ENCODE peak calls at places on chromosomes 13 and 19, in ten cellular contexts. V is uterus, K is heart right ventricle, Z is heart left ventricle, U is right atrium auricular region, Q is sigmoid colon, J is pancreas, I is transverse colon, F is H9, S is left ventricle myocardium inferior. B is an unnamed sample. For H3K4me1 and H3K9me3, the result is how much of the 10 kb centered on the place peaks cover.

GRCh38 chr13:27659466-27659865 is 37.8 kb downstream of the POLR1D start:
- DNase-seq in I (no peak), Z (no peak), F (no peak), Q (no peak), K (no peak), J (no peak), V (no peak), S (no peak), U (no peak), B (no peak)

GRCh38 chr13:37074703-37075102 is 15.2 kb upstream of the SUPT20H start:
- DNase-seq in V (no peak), Z (no peak), F (no peak), Q (no peak), S (no peak), J (no peak), U (no peak), I (no peak), K (no peak), B (no peak)

GRCh38 chr13:40515702-40516101 is 150.7 kb downstream of the FOXO1 start:
- DNase-seq in Q (no peak), F (no peak), S (no peak), J (no peak), I (no peak), V (no peak), Z (no peak), U (no peak), K (no peak), B (no peak)

GRCh38 chr19:17409990-17410389 is 4.6 kb upstream of the BST2 start:
- DNase-seq in F (no peak), V (peak), S (no peak), Z (no peak), U (no peak), I (no peak), J (no peak), Q (peak), K (no peak), B (no peak)

GRCh38 chr19:2212861-2213711 is 23.0 kb downstream of the PLEKHJ1 start:
- DNase-seq in K (no peak), I (peak), Q (no peak), Z (no peak), J (no peak), S (no peak), F (no peak), V (no peak), U (no peak), B (no peak)

GRCh38 chr13:40401911-40402776 is 264.3 kb downstream of the FOXO1 start:
- DNase-seq in V (peak), Z (peak), K (peak), U (peak), F (no peak), Q (peak), S (peak), J (peak), I (peak), B (peak)

GRCh38 chr13:32642858-32643257 is 56.6 kb downstream of the PDS5B start:
- DNase-seq in V (no peak), J (no peak), F (no peak), S (no peak), U (no peak), K (no peak), I (no peak), Q (no peak), Z (no peak), B (no peak)

GRCh38 chr13:78689011-78689410 is 30.1 kb upstream of the OBI1 start:
- DNase-seq in F (no peak), K (no peak), J (no peak), S (no peak), Z (no peak), V (no peak), U (no peak), Q (no peak), I (no peak), B (no peak)

GRCh38 chr13:54775501-54776191 is 1747.0 kb downstream of the OLFM4 start:
- DNase-seq in Q (no peak), F (no peak), Z (no peak), K (no peak), U (no peak), V (no peak), I (no peak), J (no peak), S (no peak), B (no peak)

GRCh38 chr13:90545070-90545840 is 802.2 kb upstream of the MIR17HG start:
- DNase-seq in Q (no peak), J (no peak), I (no peak), K (no peak), Z (no peak), S (no peak), V (no peak), U (no peak), F (no peak), B (no peak)

GRCh38 chr13:38900188-38900587 is 90.4 kb downstream of the STOML3 start:
- DNase-seq in I (no peak), Z (no peak), K (no peak), F (no peak), U (no peak), Q (no peak), S (no peak), J (no peak), V (no peak), B (no peak)

GRCh38 chr19:39645800-39646411 is 9.8 kb upstream of the LGALS16 start:
- DNase-seq in I (no peak), Z (no peak), Q (no peak), K (no peak), S (no peak), F (no peak), J (no peak), U (no peak), V (no peak), B (no peak)

GRCh38 chr13:28602580-28602979 is 56.4 kb upstream of the POMP start:
- DNase-seq in Q (no peak), V (no peak), Z (no peak), K (no peak), S (no peak), U (no peak), J (no peak), I (no peak), F (no peak), B (no peak)

GRCh38 chr13:112106467-112107141 is 39.7 kb downstream of the SOX1 start:
- DNase-seq in Q (no peak), V (no peak), F (peak), I (no peak), J (no peak), S (no peak), K (no peak), Z (no peak), U (peak), B (no peak)

GRCh38 chr13:52809310-52809769 is 39.1 kb downstream of the PCDH8 start:
- DNase-seq in K (peak), J (no peak), I (peak), V (no peak), S (peak), Q (no peak), F (peak), U (no peak), Z (no peak), B (no peak)

GRCh38 chr19:38266981-38267597 is 2.7 kb downstream of the SPINT2 start:
- DNase-seq in Z (no peak), U (no peak), Q (no peak), S (no peak), J (no peak), I (peak), V (no peak), K (no peak), F (no peak), B (no peak)

GRCh38 chr19:14775855-14776254 is 2.5 kb downstream of the ADGRE2 start:
- DNase-seq in V (no peak), J (no peak), Q (no peak), Z (peak), F (peak), U (no peak), K (peak), I (peak), S (peak), B (peak)

GRCh38 chr19:2983351-2984195 is 6.2 kb downstream of the TLE6 start:
- DNase-seq in J (peak), Q (peak), S (peak), V (peak), Z (peak), K (peak), I (peak), U (peak), F (peak), B (no peak)

GRCh38 chr19:15893498-15893897 is 4.4 kb downstream of the CYP4F2 start:
- DNase-seq in Q (no peak), V (no peak), J (no peak), U (no peak), Z (no peak), K (no peak), S (no peak), F (no peak), I (peak), B (no peak)

GRCh38 chr13:46756977-46757376 is 40.0 kb downstream of the ESD start:
- DNase-seq in J (no peak), F (no peak), K (no peak), U (no peak), Q (no peak), Z (no peak), I (no peak), S (no peak), V (no peak), B (no peak)

GRCh38 chr19:50796634-50797428 is 6.6 kb downstream of the ACP4 start:
- DNase-seq in J (no peak), I (no peak), U (no peak), S (no peak), K (no peak), V (no peak), Z (no peak), F (no peak), Q (no peak), B (no peak)

GRCh38 chr13:99383946-99384345 is 76.7 kb upstream of the GPR183 start:
- DNase-seq in U (no peak), J (no peak), V (no peak), Z (no peak), F (peak), Q (no peak), K (no peak), S (no peak), I (no peak), B (no peak)

GRCh38 chr13:112616586-112617381 is 28.8 kb upstream of the TUBGCP3 start:
- DNase-seq in J (no peak), K (no peak), V (no peak), I (no peak), U (peak), F (peak), S (no peak), Z (no peak), Q (no peak), B (no peak)

GRCh38 chr19:52946322-52947310 is 16.1 kb downstream of the ZNF816 start:
- DNase-seq in S (peak), U (no peak), F (peak), Q (peak), Z (peak), K (peak), J (no peak), I (peak), V (peak), B (no peak)

GRCh38 chr19:5961969-5962945 is 15.7 kb downstream of the RANBP3 start:
- DNase-seq in Z (peak), I (peak), Q (no peak), F (no peak), V (no peak), U (no peak), K (no peak), S (peak), J (peak), B (no peak)

GRCh38 chr19:57071414-57071813 is 48.4 kb upstream of the USP29 start:
- DNase-seq in F (no peak), S (no peak), V (no peak), K (no peak), Q (no peak), U (no peak), Z (no peak), I (no peak), J (no peak), B (no peak)

GRCh38 chr13:65964672-65965071 is 1265.5 kb downstream of the PCDH9 start:
- DNase-seq in S (no peak), I (no peak), K (no peak), J (no peak), F (no peak), Z (no peak), V (no peak), U (no peak), Q (no peak), B (no peak)

GRCh38 chr13:30134578-30134977 is 172.8 kb downstream of the KATNAL1 start:
- DNase-seq in Z (no peak), S (no peak), F (no peak), U (no peak), V (no peak), J (no peak), I (no peak), Q (no peak), K (no peak), B (no peak)

GRCh38 chr13:48563611-48564010 is 30.7 kb upstream of the RCBTB2 start:
- DNase-seq in Q (no peak), Z (no peak), S (no peak), F (no peak), J (no peak), V (no peak), K (no peak), I (no peak), U (no peak), B (no peak)

GRCh38 chr19:46616631-46617322 is 8.1 kb downstream of the PTGIR start:
- DNase-seq in U (no peak), Z (peak), Q (no peak), K (peak), V (no peak), F (peak), J (peak), I (peak), S (peak), B (no peak)

GRCh38 chr13:110302154-110302553 is 4.8 kb downstream of the COL4A1 start:
- DNase-seq in J (no peak), I (no peak), K (no peak), S (no peak), Z (no peak), U (peak), Q (peak), V (peak), F (no peak), B (no peak)

GRCh38 chr13:97948041-97948440 is 5.4 kb upstream of the IPO5 start:
- DNase-seq in J (no peak), F (no peak), K (no peak), V (no peak), U (no peak), S (no peak), I (no peak), Z (no peak), Q (no peak), B (no peak)

GRCh38 chr13:78611040-78611439 is 7.7 kb upstream of the POU4F1 start:
- DNase-seq in J (no peak), K (no peak), V (no peak), S (no peak), U (no peak), I (no peak), Z (no peak), Q (no peak), F (no peak), B (no peak)

DNA sequence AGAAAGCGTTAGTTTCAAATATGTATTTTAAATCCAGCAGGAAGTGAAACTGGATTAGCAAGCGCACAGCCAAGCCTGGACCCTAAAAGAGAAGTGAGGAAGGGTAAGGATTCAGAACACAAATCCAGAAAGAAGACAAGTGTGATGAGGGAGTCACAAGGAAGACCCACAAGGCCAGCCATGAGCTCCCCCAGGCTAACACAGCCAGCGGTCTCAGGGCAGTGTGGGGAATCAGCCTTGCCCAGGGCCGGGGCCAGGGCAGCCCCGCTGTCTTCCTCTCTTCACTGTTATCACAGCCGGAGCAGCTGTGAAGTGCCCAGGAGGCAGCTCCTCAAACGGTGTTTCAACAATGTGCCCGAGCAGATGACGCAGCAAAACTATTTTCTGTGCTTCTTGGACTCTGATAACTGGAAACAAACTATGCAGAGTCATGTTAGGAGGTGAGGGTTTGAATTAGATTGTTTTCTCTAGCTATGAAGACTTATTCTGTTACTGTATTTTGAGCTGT is 12.2 kb upstream of the CDC16 start:
- DNase-seq in K (peak), Z (no peak), I (peak), V (no peak), Q (no peak), J (no peak), U (no peak), F (no peak), S (no peak), B (no peak)
- H3K4me1 ChIP-seq in K (under half), Z (under half), I (under half), V (under half), Q (under half), J (under half), U (under half), F (under half), S (under half), B (under half)

DNA sequence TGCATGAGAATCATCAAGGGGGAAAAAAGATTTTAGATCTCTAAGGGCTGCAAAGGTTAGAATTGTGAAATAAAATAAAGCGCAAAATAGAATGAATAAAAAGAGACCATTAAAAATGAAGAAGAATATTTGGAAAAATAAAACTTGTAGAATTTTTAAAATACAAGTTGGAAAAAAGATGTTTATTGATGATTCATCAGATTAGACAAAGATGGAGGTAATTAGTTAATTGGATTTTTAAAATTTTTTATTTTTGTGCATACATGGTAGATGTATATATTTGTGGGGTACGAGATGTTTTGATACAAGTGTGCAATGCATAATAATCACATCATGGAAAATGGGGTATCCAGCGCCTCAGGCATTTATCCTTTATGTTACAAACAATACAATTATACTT is 143.3 kb downstream of the MAB21L1 start:
- DNase-seq in K (no peak), Q (no peak), Z (no peak), F (no peak), J (no peak), U (no peak), I (no peak), V (no peak), S (no peak), B (no peak)
- H3K9me3 ChIP-seq in K (under half), Q (under half), Z (under half), F (under half), J (under half), U (under half), I (under half), V (under half), S (under half), B (under half)

GRCh38 chr19:28634837-28635236 is 578.1 kb downstream of the UQCRFS1 start:
- DNase-seq in Z (no peak), F (no peak), K (no peak), S (no peak), V (no peak), Q (no peak), I (no peak), J (no peak), U (no peak), B (no peak)
- H3K4me1 ChIP-seq in Z (under half), F (under half), K (under half), S (under half), V (under half), Q (under half), I (under half), J (under half), U (under half), B (under half)

DNA sequence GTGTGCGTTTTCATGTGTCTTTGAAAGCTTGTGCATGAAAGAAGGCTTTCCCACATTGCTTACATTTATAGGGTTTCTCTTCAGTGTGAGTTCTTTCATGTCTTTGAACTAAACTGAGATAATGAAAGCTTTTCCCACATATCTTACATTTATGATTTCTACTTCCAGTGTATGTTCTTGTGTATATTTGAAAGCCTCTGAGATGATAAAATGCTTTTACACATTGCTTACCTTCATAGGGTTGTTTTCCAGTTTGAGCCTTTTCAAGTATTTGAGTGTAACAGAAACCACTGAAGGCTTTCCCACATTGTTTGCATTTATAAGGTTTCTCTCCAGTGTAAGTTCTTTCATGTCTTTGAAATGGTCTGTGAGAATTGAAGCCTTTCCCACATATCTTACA is 9.8 kb upstream of the ZNF441 start:
- DNase-seq in J (no peak), F (no peak), Q (no peak), S (no peak), Z (no peak), U (no peak), V (no peak), K (no peak), I (no peak), B (no peak)
- H3K9me3 ChIP-seq in J (under half), F (under half), Q (under half), S (under half), Z (under half), U (under half), V (under half), K (under half), I (under half), B (under half)

DNA sequence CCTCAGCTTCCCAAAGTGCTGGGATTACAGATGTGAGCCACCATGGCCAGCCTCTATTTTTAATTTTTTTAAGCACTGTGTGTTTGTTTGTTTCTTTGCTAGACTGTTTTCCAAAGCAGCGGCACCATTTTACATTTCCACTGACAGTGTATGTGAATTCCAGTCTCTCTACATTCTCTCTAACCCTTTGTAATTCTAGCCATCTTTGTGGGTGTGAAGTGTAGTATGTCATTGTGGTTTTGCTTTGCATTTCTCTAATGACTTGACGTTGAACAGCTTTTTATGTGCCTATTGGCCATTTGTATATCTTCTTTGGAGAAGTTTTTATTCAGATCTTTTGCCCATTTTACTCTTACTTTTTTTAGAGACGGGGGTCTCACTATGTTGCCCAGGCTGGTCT is 11.6 kb downstream of the PNPLA6 start:
- DNase-seq in F (no peak), I (no peak), K (no peak), U (no peak), Z (no peak), S (no peak), Q (no peak), J (no peak), V (no peak), B (no peak)
- H3K4me1 ChIP-seq in F (under half), I (under half), K (under half), U (under half), Z (under half), S (under half), Q (under half), J (under half), V (under half), B (under half)

DNA sequence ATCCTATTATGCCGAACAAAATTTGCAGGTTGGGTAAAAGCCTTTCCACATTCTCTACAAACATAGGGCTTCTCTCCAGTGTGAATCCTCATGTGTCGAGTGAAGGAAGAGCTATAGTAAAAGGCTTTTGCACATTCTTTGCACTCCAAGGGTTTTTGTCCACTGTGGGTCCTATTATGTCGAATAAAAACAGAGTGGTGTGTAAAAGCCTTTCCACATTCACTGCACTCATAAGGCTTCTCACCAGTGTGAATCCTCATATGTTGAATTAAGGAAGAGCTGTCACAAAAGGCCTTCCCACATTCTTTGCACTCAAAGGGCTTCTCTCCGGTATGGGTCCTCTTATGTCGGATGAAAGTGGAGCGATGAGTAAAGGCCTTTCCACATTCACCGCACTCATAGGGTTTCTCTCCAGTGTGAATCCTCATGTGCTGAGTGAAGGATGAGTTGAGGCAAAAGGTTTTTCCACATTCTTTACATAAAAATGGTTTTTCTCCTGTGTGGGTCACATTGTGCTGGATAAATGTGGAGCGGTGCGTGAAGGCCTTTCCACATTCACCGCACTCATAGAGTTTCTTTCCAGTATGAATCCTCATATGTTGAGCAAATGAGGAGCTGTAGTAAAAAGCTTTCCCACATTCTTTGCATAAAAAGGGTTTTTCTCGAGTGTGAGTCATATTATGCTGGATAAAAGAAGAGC is 13.6 kb downstream of the ZNF599 start:
- DNase-seq in K (no peak), F (no peak), J (no peak), I (no peak), S (no peak), U (no peak), Q (no peak), Z (no peak), V (no peak), B (no peak)
- H3K9me3 ChIP-seq in K (under half), F (half or more), J (under half), I (half or more), S (half or more), U (half or more), Q (under half), Z (half or more), V (under half), B (under half)

GRCh38 chr19:12784394-12784870 is 6.9 kb upstream of the JUNB start:
- DNase-seq in S (no peak), I (no peak), Q (no peak), Z (no peak), K (no peak), J (no peak), V (no peak), F (no peak), U (no peak), B (no peak)
- H3K4me1 ChIP-seq in S (half or more), I (under half), Q (half or more), Z (under half), K (half or more), J (under half), V (under half), F (under half), U (half or more), B (half or more)